ENCODE peak calls at places on chromosomes 16 and 17, in nine cellular contexts. I is right lobe of liver; H is sigmoid colon; V is spleen; Z is psoas muscle; C is heart left ventricle; N is aorta; L is naive thymus-derived CD4-positive, alpha-beta T cell; T is endothelial cell of umbilical vein. S is an unnamed sample.

GRCh38 chr17:65514541-65514940 is 46.9 kb downstream of the AXIN2 start:
- DNase-seq in I (no peak), H (peak; percentile 73), V (peak; percentile 36), Z (peak; percentile 32), C (no peak), N (no peak), L (no peak), T (no peak), S (no peak)

GRCh38 chr17:16909887-16910286 is 62.0 kb downstream of the TNFRSF13B start:
- DNase-seq in I (no peak), H (no peak), V (no peak), Z (no peak), C (no peak), N (peak; percentile 31), L (no peak), T (peak; percentile 45), S (no peak)

GRCh38 chr16:65410801-65411200 is 288.9 kb upstream of the CDH11 start:
- DNase-seq in I (no peak), H (no peak), V (no peak), Z (no peak), C (no peak), N (no peak), L (no peak), T (no peak), S (no peak)

GRCh38 chr17:14261406-14261805 is 24.7 kb upstream of the CDRT15 start:
- DNase-seq in I (no peak), H (no peak), V (no peak), Z (no peak), C (no peak), N (no peak), L (no peak), T (no peak), S (no peak)

GRCh38 chr17:42525221-42525620 is 10.8 kb upstream of the NAGLU start:
- DNase-seq in I (no peak), H (no peak), V (no peak), Z (no peak), C (no peak), N (no peak), L (no peak), T (no peak), S (no peak)

GRCh38 chr16:51884773-51885172 is 662.2 kb downstream of the TOX3 start:
- DNase-seq in I (no peak), H (no peak), V (no peak), Z (no peak), C (no peak), N (no peak), L (no peak), T (no peak), S (no peak)

GRCh38 chr17:78130439-78131101 is at the start of gene TMC8:
- DNase-seq in I (no peak), H (no peak), V (peak; percentile 94), Z (no peak), C (no peak), N (no peak), L (peak; percentile 92), T (no peak), S (no peak)

GRCh38 chr17:80023261-80024205 is 12.1 kb downstream of the TBC1D16 start:
- DNase-seq in I (peak; percentile 86), H (no peak), V (no peak), Z (no peak), C (no peak), N (peak; percentile 79), L (no peak), T (no peak), S (no peak)

GRCh38 chr17:21474815-21475214 is 98.7 kb downstream of the KCNJ12 start:
- DNase-seq in I (no peak), H (no peak), V (no peak), Z (no peak), C (no peak), N (no peak), L (no peak), T (no peak), S (no peak)

GRCh38 chr16:83344014-83344413 is 463.8 kb upstream of the HSBP1 start:
- DNase-seq in I (no peak), H (no peak), V (no peak), Z (no peak), C (no peak), N (no peak), L (no peak), T (peak; percentile 98), S (no peak)

GRCh38 chr16:49484454-49484853 is 110.8 kb downstream of the C16orf78 start:
- DNase-seq in I (peak; percentile 95), H (peak; percentile 91), V (peak; percentile 83), Z (peak; percentile 84), C (peak; percentile 77), N (peak; percentile 88), L (no peak), T (no peak), S (peak; percentile 56)

GRCh38 chr17:29278692-29279091 is 15.3 kb downstream of the NUFIP2 start:
- DNase-seq in I (no peak), H (no peak), V (no peak), Z (no peak), C (no peak), N (no peak), L (no peak), T (no peak), S (no peak)

GRCh38 chr16:65121870-65122723 is at the start of gene CDH11:
- DNase-seq in I (no peak), H (peak; percentile 78), V (peak; percentile 85), Z (peak; percentile 56), C (peak; percentile 69), N (peak; percentile 90), L (no peak), T (peak; percentile 67), S (peak; percentile 46)

DNA sequence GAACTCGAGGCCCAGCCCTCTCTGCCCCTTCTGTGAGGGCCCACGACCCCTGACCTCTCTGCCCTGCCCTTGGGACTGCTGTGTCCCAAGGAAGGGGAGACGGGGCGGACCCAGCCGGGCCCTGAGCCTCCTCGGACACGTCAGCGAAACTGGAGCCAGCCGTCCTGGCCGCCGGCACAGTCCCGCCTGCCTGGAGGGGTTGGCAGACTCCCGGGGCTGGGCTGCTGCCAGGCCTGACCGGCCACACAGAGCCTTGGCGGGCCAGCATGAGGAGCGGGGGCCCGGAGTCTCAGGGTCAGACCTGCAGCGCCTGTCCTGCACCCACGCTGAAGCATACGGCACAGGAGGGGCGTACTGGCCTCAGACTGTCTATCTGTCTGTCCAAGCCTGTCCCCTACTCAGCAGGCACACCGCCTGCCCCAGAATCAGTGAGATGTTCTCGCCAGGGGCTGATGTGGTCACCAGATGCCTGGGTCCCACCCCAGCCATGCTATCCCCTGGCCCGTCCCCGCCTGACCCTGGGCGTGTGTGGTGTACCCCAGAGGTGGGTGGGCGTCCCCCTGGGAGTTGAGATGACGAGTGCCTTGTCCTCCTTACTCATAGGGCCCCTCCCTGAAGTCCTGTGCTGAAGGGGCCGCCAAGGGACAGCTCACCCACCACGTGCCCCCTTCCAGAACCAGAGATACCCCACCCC is 4.6 kb downstream of the VASN start:
- DNase-seq in I (peak; percentile 97), H (peak; percentile 97), V (peak; percentile 77), Z (peak; percentile 93), C (peak; percentile 91), N (peak; percentile 98), L (no peak), T (no peak), S (peak; percentile 92)
- H3K4me3 ChIP-seq in I (peak overlapping the region; percentile 31), H (no peak overlapping the region), V (no peak overlapping the region), Z (peak overlapping the region; percentile 42), C (no peak overlapping the region), N (no peak overlapping the region), L (no peak overlapping the region), T (no peak overlapping the region), S (peak overlapping the region; percentile 24)

DNA sequence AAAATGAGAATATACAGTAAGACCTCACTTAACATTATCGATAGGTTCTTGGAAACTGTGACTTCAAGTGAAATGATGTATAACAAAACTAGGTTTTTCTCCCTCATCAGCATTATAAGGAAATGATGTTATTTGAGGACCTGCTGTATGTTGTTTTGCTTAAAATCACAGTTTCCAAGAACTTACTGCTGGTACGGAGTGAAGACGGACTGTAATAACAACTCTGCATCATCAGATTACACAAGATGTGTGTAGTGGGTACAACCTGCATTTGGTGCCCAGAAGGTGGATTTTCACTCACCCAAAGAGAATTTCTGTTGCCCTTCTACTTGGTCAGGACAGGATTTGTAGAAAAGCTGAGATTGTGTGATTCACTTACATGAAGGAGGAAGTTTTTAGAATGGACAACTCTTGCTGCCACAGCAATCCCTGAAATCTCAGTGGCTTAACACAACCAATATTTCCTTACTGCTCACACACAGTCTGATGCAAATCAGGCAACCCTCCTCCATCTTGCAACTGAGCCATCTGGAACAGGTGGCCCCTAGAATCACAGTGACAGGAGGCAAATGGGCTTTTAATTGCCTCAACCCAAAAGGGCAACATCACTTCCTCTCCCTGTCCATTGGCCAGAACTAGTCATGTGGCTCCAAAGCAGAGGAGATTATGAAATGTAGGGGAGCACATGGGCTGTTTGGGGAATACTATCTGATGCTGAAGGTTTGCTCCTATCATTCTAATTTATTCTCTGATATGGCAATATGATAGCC is 67.6 kb upstream of the CACNG5 start:
- DNase-seq in I (no peak), H (no peak), V (no peak), Z (no peak), C (no peak), N (no peak), L (no peak), T (no peak), S (no peak)
- H3K4me3 ChIP-seq in I (no peak overlapping the region), H (no peak overlapping the region), V (no peak overlapping the region), Z (no peak overlapping the region), C (no peak overlapping the region), N (no peak overlapping the region), L (no peak overlapping the region), T (no peak overlapping the region), S (no peak overlapping the region)

GRCh38 chr16:14415291-14415690 is 214.8 kb downstream of the PARN start:
- DNase-seq in I (no peak), H (no peak), V (no peak), Z (no peak), C (no peak), N (no peak), L (no peak), T (peak; percentile 57), S (no peak)
- H3K4me3 ChIP-seq in I (no peak overlapping the region), H (no peak overlapping the region), V (no peak overlapping the region), Z (no peak overlapping the region), C (no peak overlapping the region), N (no peak overlapping the region), L (no peak overlapping the region), T (no peak overlapping the region), S (no peak overlapping the region)

GRCh38 chr17:73091770-73092517 is 544 bp downstream of the SLC39A11 start:
- DNase-seq in I (peak; percentile 58), H (no peak), V (peak; percentile 76), Z (no peak), C (no peak), N (no peak), L (no peak), T (peak; percentile 28), S (peak; percentile 48)
- H3K4me3 ChIP-seq in I (peak overlapping the region; percentile 64), H (peak overlapping the region; percentile 65), V (peak overlapping the region; percentile 65), Z (peak overlapping the region; percentile 80), C (peak overlapping the region; percentile 55), N (peak overlapping the region; percentile 48), L (peak overlapping the region; percentile 69), T (peak overlapping the region; percentile 47), S (peak overlapping the region; percentile 81)